ENCODE peak calls at places on chromosome 5, in ten cellular contexts. K, I, W, R, F, A, G, H, B and Y are unnamed samples. For H3K9me3, the result is how much of the 10 kb centered on the place peaks cover.

GRCh38 chr5:119200795-119201194 is 129.9 kb downstream of the DMXL1 start:
- DNase-seq in H (no peak), B (no peak), I (no peak), G (no peak), A (no peak), R (no peak), K (no peak), F (no peak), W (no peak), Y (no peak)

GRCh38 chr5:9198399-9198798 is 347.5 kb downstream of the SEMA5A start:
- DNase-seq in R (no peak), A (no peak), W (peak), I (no peak), K (no peak), G (no peak), F (no peak), H (no peak), B (peak), Y (no peak)

GRCh38 chr5:54832846-54833245 is 152.5 kb downstream of the ESM1 start:
- DNase-seq in A (no peak), H (no peak), F (no peak), R (no peak), K (no peak), G (no peak), I (no peak), W (no peak), B (peak), Y (no peak)

GRCh38 chr5:139633295-139634027 is 14.7 kb upstream of the CXXC5 start:
- DNase-seq in A (peak), B (peak), G (peak), H (peak), K (peak), F (peak), I (peak), W (peak), R (peak), Y (peak)

GRCh38 chr5:151298063-151298462 is 5.5 kb downstream of the SLC36A3 start:
- DNase-seq in W (no peak), G (no peak), A (no peak), B (peak), R (peak), F (no peak), K (no peak), I (no peak), H (no peak), Y (no peak)

GRCh38 chr5:43042626-43043399 is 2.7 kb upstream of the ANXA2R start:
- DNase-seq in W (no peak), I (peak), R (peak), A (peak), H (peak), G (peak), F (peak), B (peak), K (peak), Y (peak)

GRCh38 chr5:160507181-160507811 is 85.6 kb downstream of the PTTG1 start:
- DNase-seq in H (no peak), B (peak), R (no peak), G (no peak), I (no peak), K (no peak), F (no peak), W (no peak), A (no peak), Y (no peak)

GRCh38 chr5:113110117-113110516 is 133.5 kb downstream of the DCP2 start:
- DNase-seq in K (no peak), F (no peak), R (no peak), A (no peak), G (no peak), I (no peak), W (no peak), H (no peak), B (no peak), Y (no peak)

GRCh38 chr5:115461093-115461492 is 83.5 kb downstream of the FEM1C start:
- DNase-seq in W (no peak), I (no peak), B (no peak), R (no peak), F (no peak), G (no peak), K (no peak), A (no peak), H (no peak), Y (no peak)

GRCh38 chr5:155307219-155307618 is 293.7 kb downstream of the KIF4B start:
- DNase-seq in F (no peak), R (no peak), W (no peak), A (no peak), H (no peak), G (no peak), B (no peak), K (no peak), I (no peak), Y (no peak)

GRCh38 chr5:167800405-167800804 is 491.0 kb upstream of the WWC1 start:
- DNase-seq in W (no peak), G (no peak), H (no peak), F (no peak), I (no peak), R (no peak), A (no peak), B (no peak), K (no peak), Y (no peak)

GRCh38 chr5:113682497-113683136 is 169.1 kb downstream of the YTHDC2 start:
- DNase-seq in F (no peak), I (no peak), G (no peak), R (peak), H (no peak), A (no peak), W (no peak), K (no peak), B (peak), Y (no peak)

GRCh38 chr5:66959668-66960067 is 236.9 kb downstream of the CD180 start:
- DNase-seq in W (no peak), F (no peak), R (peak), H (no peak), K (no peak), B (peak), A (no peak), G (no peak), I (no peak), Y (no peak)

GRCh38 chr5:6598351-6598900 is 34.4 kb downstream of the NSUN2 start:
- DNase-seq in A (no peak), I (no peak), H (no peak), R (no peak), F (no peak), W (no peak), G (no peak), K (no peak), B (peak), Y (no peak)
- TF ChIP-seq POLR2A in A (no peak), I (no peak), H (no peak), R (no peak), F (peak), W (no peak), G (no peak), K (no peak), B (no peak), Y (no peak)

DNA sequence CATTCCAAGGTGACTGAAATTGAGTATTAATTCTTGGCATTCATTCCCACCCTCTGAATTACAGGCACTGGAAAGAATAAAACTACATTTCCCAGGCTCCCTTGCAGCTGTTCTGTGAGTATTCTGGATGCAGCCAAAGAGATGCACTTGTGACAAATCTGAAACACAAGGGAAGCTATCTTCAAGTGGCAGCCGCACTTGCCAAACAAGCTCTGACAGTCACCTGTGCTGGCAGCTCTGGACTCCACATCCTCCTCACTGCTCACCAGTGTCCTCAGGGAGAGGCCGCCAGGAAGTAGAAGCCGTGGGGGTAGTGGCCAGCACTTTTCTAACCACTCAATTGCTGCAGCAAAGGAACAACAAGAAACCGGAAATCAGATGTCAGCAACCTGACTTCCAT is 275.0 kb downstream of the NR2F1-AS1 start:
- DNase-seq in K (no peak), W (no peak), H (no peak), B (no peak), R (no peak), G (no peak), I (no peak), A (no peak), F (peak), Y (no peak)
- H3K4me3 ChIP-seq in K (no peak), W (no peak), H (no peak), B (no peak), R (no peak), G (no peak), I (no peak), A (no peak), F (peak), Y (no peak)

GRCh38 chr5:98705841-98706240 is 67.6 kb upstream of the RGMB start:
- DNase-seq in G (no peak), R (no peak), K (no peak), W (no peak), H (no peak), F (no peak), A (no peak), I (no peak), B (peak), Y (no peak)
- H3K9me3 ChIP-seq in G (under half), R (under half), K (under half), W (under half), H (under half), F (under half), A (under half), I (under half), B (under half), Y (under half)

GRCh38 chr5:95554647-95555548 is at the start of the genes ARSK and SKIC3:
- DNase-seq in I (peak), R (peak), G (peak), H (peak), A (peak), W (peak), B (peak), K (peak), F (peak), Y (peak)
- TF ChIP-seq POLR2A in I (peak), R (peak), G (peak), H (peak), A (peak), W (peak), B (peak), K (peak), F (peak), Y (peak)